ENCODE peak calls at places on chromosomes 16 and 17, in six cellular contexts. H is neural crest cell; C is cardiac muscle cell; D is activated CD4-positive, alpha-beta T cell treated with anti-CD3 and anti-CD28 coated beads, Interleukin-2, amount 10 ng/mL, durations not matched to agents 7 days and 5 days; O is Right ventricle myocardium superior; L is breast epithelium. Z is an unnamed sample.

GRCh38 chr17:19780846-19781245 is 32.7 kb upstream of the ALDH3A1 start:
- DNase-seq in C (no peak), O (no peak), H (no peak), D (no peak), L (no peak), Z (no peak)

GRCh38 chr17:42342242-42343008 is 45.8 kb downstream of the STAT3 start:
- DNase-seq in O (no peak), L (no peak), C (no peak), H (no peak), D (peak; percentile 51), Z (no peak)

GRCh38 chr16:8972843-8973586 is 9.3 kb upstream of the USP7 start:
- DNase-seq in O (no peak), D (no peak), L (no peak), H (no peak), C (peak; percentile 51), Z (no peak)

GRCh38 chr17:40320771-40321501 is 12.0 kb downstream of the RARA start:
- DNase-seq in L (no peak), O (peak; percentile 85), H (no peak), D (no peak), C (peak; percentile 64), Z (no peak)

GRCh38 chr17:55426851-55427586 is 5.4 kb upstream of the MMD start:
- DNase-seq in O (no peak), L (no peak), C (peak; percentile 83), H (no peak), D (no peak), Z (no peak)

GRCh38 chr16:29896841-29897240 is 2.5 kb downstream of the SEZ6L2 start:
- DNase-seq in H (no peak), D (no peak), O (no peak), L (no peak), C (no peak), Z (no peak)

GRCh38 chr17:78780852-78781338 is 1.2 kb downstream of the CYTH1 start:
- DNase-seq in H (no peak), C (no peak), L (peak; percentile 50), D (no peak), O (no peak), Z (no peak)

GRCh38 chr16:86019446-86020047 is 120.6 kb downstream of the IRF8 start:
- DNase-seq in D (no peak), H (no peak), L (no peak), O (no peak), C (no peak), Z (no peak)

GRCh38 chr17:76840884-76841775 is 27.1 kb upstream of the MGAT5B start:
- DNase-seq in L (no peak), D (no peak), H (no peak), O (no peak), C (peak; percentile 24), Z (peak; percentile 70)

GRCh38 chr17:64115871-64116534 is 13.9 kb downstream of the ERN1 start:
- DNase-seq in D (no peak), H (no peak), O (no peak), C (peak; percentile 91), L (no peak), Z (no peak)

GRCh38 chr16:89111263-89111662 is 17.6 kb downstream of the ACSF3 start:
- DNase-seq in D (no peak), H (no peak), L (no peak), O (no peak), C (no peak), Z (no peak)

GRCh38 chr17:67281736-67282135 is 36.7 kb upstream of the HELZ start:
- DNase-seq in H (no peak), O (no peak), C (no peak), L (no peak), D (no peak), Z (no peak)

GRCh38 chr16:53052519-53053501 is at the start of gene CHD9NB:
- DNase-seq in O (no peak), D (no peak), H (no peak), C (peak; percentile 86), L (no peak), Z (peak; percentile 55)

GRCh38 chr16:69741519-69741918 is 13.2 kb downstream of the NOB1 start:
- DNase-seq in H (no peak), C (peak; percentile 19), L (no peak), O (no peak), D (no peak), Z (no peak)

GRCh38 chr16:84423416-84423837 is 55.1 kb downstream of the ATP2C2 start:
- DNase-seq in C (peak; percentile 42), L (no peak), D (no peak), O (no peak), H (no peak), Z (peak; percentile 47)

GRCh38 chr16:27217256-27217655 is 13.9 kb downstream of the KDM8 start:
- DNase-seq in C (peak; percentile 64), D (no peak), L (no peak), H (no peak), O (peak; percentile 44), Z (no peak)

Z was measured in A673.